ENCODE peak calls at places on chromosomes 11 and 22, in eight cellular contexts. One of them, this sample, is unnamed.

GRCh38 chr11:76162336-76163288 is 43.7 kb downstream of the WNT11 start:
- DNase-seq in heart left ventricle: no peak
- DNase-seq in fibroblast of lung: no peak
- DNase-seq in heart right ventricle: no peak
- DNase-seq in lower lobe of right lung: peak
- DNase-seq in stomach: no peak
- DNase-seq in RWPE1: no peak
- DNase-seq in prostate gland: no peak
- DNase-seq in this sample: no peak

GRCh38 chr22:46010951-46011626 is 34.1 kb upstream of the WNT7B start:
- DNase-seq in prostate gland: no peak
- DNase-seq in RWPE1: no peak
- DNase-seq in heart right ventricle: no peak
- DNase-seq in stomach: peak
- DNase-seq in fibroblast of lung: no peak
- DNase-seq in lower lobe of right lung: peak
- DNase-seq in heart left ventricle: peak
- DNase-seq in this sample: no peak

GRCh38 chr11:16043617-16044016 is 312.7 kb downstream of the SOX6 start:
- DNase-seq in heart left ventricle: no peak
- DNase-seq in prostate gland: no peak
- DNase-seq in fibroblast of lung: no peak
- DNase-seq in lower lobe of right lung: no peak
- DNase-seq in heart right ventricle: peak
- DNase-seq in stomach: no peak
- DNase-seq in RWPE1: no peak
- DNase-seq in this sample: no peak

GRCh38 chr11:130599073-130599654 is 150.7 kb downstream of the ADAMTS15 start:
- DNase-seq in heart left ventricle: peak
- DNase-seq in prostate gland: no peak
- DNase-seq in stomach: peak
- DNase-seq in fibroblast of lung: no peak
- DNase-seq in RWPE1: no peak
- DNase-seq in lower lobe of right lung: peak
- DNase-seq in heart right ventricle: peak
- DNase-seq in this sample: no peak

GRCh38 chr11:64854534-64855502 is 10.4 kb upstream of the CDC42BPG start:
- DNase-seq in lower lobe of right lung: peak
- DNase-seq in RWPE1: peak
- DNase-seq in stomach: peak
- DNase-seq in prostate gland: no peak
- DNase-seq in heart left ventricle: peak
- DNase-seq in fibroblast of lung: peak
- DNase-seq in heart right ventricle: peak
- DNase-seq in this sample: peak

GRCh38 chr22:18935889-18936529 is at the start of gene PRODH:
- DNase-seq in stomach: no peak
- DNase-seq in fibroblast of lung: no peak
- DNase-seq in lower lobe of right lung: no peak
- DNase-seq in RWPE1: no peak
- DNase-seq in heart left ventricle: no peak
- DNase-seq in heart right ventricle: no peak
- DNase-seq in prostate gland: no peak
- DNase-seq in this sample: no peak

GRCh38 chr11:19279455-19279854 is 38.7 kb upstream of the E2F8 start:
- DNase-seq in fibroblast of lung: no peak
- DNase-seq in RWPE1: no peak
- DNase-seq in prostate gland: no peak
- DNase-seq in stomach: no peak
- DNase-seq in lower lobe of right lung: no peak
- DNase-seq in heart left ventricle: no peak
- DNase-seq in heart right ventricle: no peak
- DNase-seq in this sample: no peak

GRCh38 chr22:28333106-28333505 is 346.5 kb downstream of the TTC28 start:
- DNase-seq in stomach: no peak
- DNase-seq in heart right ventricle: no peak
- DNase-seq in prostate gland: no peak
- DNase-seq in RWPE1: no peak
- DNase-seq in fibroblast of lung: no peak
- DNase-seq in heart left ventricle: no peak
- DNase-seq in lower lobe of right lung: no peak
- DNase-seq in this sample: no peak

GRCh38 chr11:31233425-31233824 is 136.1 kb downstream of the DCDC1 start:
- DNase-seq in prostate gland: no peak
- DNase-seq in fibroblast of lung: no peak
- DNase-seq in heart left ventricle: no peak
- DNase-seq in lower lobe of right lung: no peak
- DNase-seq in heart right ventricle: no peak
- DNase-seq in stomach: no peak
- DNase-seq in RWPE1: no peak
- DNase-seq in this sample: no peak

GRCh38 chr22:25111579-25112517 is 87.8 kb upstream of the CRYBB3 start:
- DNase-seq in heart left ventricle: peak
- DNase-seq in stomach: peak
- DNase-seq in fibroblast of lung: no peak
- DNase-seq in heart right ventricle: no peak
- DNase-seq in prostate gland: peak
- DNase-seq in lower lobe of right lung: peak
- DNase-seq in RWPE1: no peak
- DNase-seq in this sample: no peak

GRCh38 chr11:12746593-12747097 is 72.4 kb downstream of the TEAD1 start:
- DNase-seq in prostate gland: no peak
- DNase-seq in heart right ventricle: peak
- DNase-seq in fibroblast of lung: peak
- DNase-seq in lower lobe of right lung: peak
- DNase-seq in RWPE1: peak
- DNase-seq in heart left ventricle: peak
- DNase-seq in stomach: no peak
- DNase-seq in this sample: peak

GRCh38 chr22:24120029-24120428 is 61.3 kb upstream of the SUSD2 start:
- DNase-seq in RWPE1: no peak
- DNase-seq in heart right ventricle: peak
- DNase-seq in stomach: no peak
- DNase-seq in heart left ventricle: peak
- DNase-seq in lower lobe of right lung: peak
- DNase-seq in prostate gland: no peak
- DNase-seq in fibroblast of lung: no peak
- DNase-seq in this sample: no peak

GRCh38 chr11:130721736-130722135 is 194.5 kb downstream of the SNX19 start:
- DNase-seq in stomach: no peak
- DNase-seq in prostate gland: no peak
- DNase-seq in lower lobe of right lung: no peak
- DNase-seq in RWPE1: peak
- DNase-seq in fibroblast of lung: peak
- DNase-seq in heart right ventricle: no peak
- DNase-seq in heart left ventricle: no peak
- DNase-seq in this sample: peak

GRCh38 chr11:1830500-1831223 is 4.1 kb upstream of the SYT8 start:
- DNase-seq in prostate gland: peak
- DNase-seq in RWPE1: peak
- DNase-seq in fibroblast of lung: peak
- DNase-seq in stomach: peak
- DNase-seq in heart left ventricle: peak
- DNase-seq in lower lobe of right lung: peak
- DNase-seq in heart right ventricle: no peak
- DNase-seq in this sample: peak

GRCh38 chr11:14643697-14644395 is at the start of gene PDE3B:
- DNase-seq in RWPE1: peak
- DNase-seq in prostate gland: peak
- DNase-seq in stomach: peak
- DNase-seq in fibroblast of lung: peak
- DNase-seq in heart left ventricle: peak
- DNase-seq in heart right ventricle: peak
- DNase-seq in lower lobe of right lung: peak
- DNase-seq in this sample: no peak

GRCh38 chr11:2109541-2110019 is 29.6 kb downstream of the IGF2 start:
- DNase-seq in prostate gland: no peak
- DNase-seq in heart left ventricle: peak
- DNase-seq in stomach: no peak
- DNase-seq in heart right ventricle: peak
- DNase-seq in RWPE1: no peak
- DNase-seq in lower lobe of right lung: peak
- DNase-seq in fibroblast of lung: no peak
- DNase-seq in this sample: no peak

GRCh38 chr11:96023311-96023710 is 99.4 kb upstream of the MTMR2 start:
- DNase-seq in fibroblast of lung: no peak
- DNase-seq in RWPE1: no peak
- DNase-seq in heart right ventricle: no peak
- DNase-seq in lower lobe of right lung: no peak
- DNase-seq in prostate gland: no peak
- DNase-seq in stomach: no peak
- DNase-seq in heart left ventricle: no peak
- DNase-seq in this sample: no peak

GRCh38 chr11:17354070-17354924 is 2.7 kb downstream of the NCR3LG1 start:
- DNase-seq in stomach: peak
- DNase-seq in RWPE1: peak
- DNase-seq in fibroblast of lung: peak
- DNase-seq in lower lobe of right lung: no peak
- DNase-seq in prostate gland: peak
- DNase-seq in heart right ventricle: no peak
- DNase-seq in heart left ventricle: no peak
- DNase-seq in this sample: peak

GRCh38 chr11:46565248-46565835 is 28.5 kb downstream of the AMBRA1 start:
- DNase-seq in stomach: no peak
- DNase-seq in lower lobe of right lung: no peak
- DNase-seq in RWPE1: no peak
- DNase-seq in fibroblast of lung: no peak
- DNase-seq in heart left ventricle: no peak
- DNase-seq in prostate gland: no peak
- DNase-seq in heart right ventricle: no peak
- DNase-seq in this sample: no peak
- TF ChIP-seq CTCF in stomach: no peak
- TF ChIP-seq CTCF in lower lobe of right lung: no peak
- TF ChIP-seq CTCF in RWPE1: no peak
- TF ChIP-seq CTCF in fibroblast of lung: no peak
- TF ChIP-seq CTCF in heart left ventricle: no peak
- TF ChIP-seq CTCF in prostate gland: no peak
- TF ChIP-seq CTCF in heart right ventricle: no peak
- TF ChIP-seq CTCF in this sample: no peak

DNA sequence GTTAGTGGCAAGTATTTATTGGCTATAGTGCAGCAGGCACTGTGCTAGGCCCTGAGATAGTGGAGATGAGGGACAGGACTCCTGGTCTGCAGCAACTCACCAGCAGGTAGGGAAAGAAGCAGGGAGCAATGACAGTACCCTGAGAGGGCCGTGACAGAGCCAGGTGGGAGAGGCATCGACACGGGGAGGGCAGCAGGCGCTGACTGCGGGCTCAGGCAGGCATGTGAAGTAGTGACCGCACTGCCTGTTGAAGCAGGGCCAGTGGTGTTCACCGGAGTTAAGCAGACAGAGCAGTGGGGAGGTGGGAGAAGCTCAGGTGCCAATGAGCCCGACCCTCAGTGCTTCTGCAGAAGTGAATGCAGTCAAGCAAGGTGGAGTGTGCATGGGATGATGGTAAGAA is 43.7 kb upstream of the ADA2 start:
- DNase-seq in RWPE1: no peak
- DNase-seq in stomach: no peak
- DNase-seq in fibroblast of lung: no peak
- DNase-seq in lower lobe of right lung: no peak
- DNase-seq in heart right ventricle: no peak
- DNase-seq in prostate gland: no peak
- DNase-seq in heart left ventricle: no peak
- DNase-seq in this sample: no peak
- H3K27ac ChIP-seq in RWPE1: no peak
- H3K27ac ChIP-seq in stomach: no peak
- H3K27ac ChIP-seq in fibroblast of lung: no peak
- H3K27ac ChIP-seq in lower lobe of right lung: no peak
- H3K27ac ChIP-seq in heart right ventricle: no peak
- H3K27ac ChIP-seq in prostate gland: no peak
- H3K27ac ChIP-seq in heart left ventricle: no peak
- H3K27ac ChIP-seq in this sample: no peak

DNA sequence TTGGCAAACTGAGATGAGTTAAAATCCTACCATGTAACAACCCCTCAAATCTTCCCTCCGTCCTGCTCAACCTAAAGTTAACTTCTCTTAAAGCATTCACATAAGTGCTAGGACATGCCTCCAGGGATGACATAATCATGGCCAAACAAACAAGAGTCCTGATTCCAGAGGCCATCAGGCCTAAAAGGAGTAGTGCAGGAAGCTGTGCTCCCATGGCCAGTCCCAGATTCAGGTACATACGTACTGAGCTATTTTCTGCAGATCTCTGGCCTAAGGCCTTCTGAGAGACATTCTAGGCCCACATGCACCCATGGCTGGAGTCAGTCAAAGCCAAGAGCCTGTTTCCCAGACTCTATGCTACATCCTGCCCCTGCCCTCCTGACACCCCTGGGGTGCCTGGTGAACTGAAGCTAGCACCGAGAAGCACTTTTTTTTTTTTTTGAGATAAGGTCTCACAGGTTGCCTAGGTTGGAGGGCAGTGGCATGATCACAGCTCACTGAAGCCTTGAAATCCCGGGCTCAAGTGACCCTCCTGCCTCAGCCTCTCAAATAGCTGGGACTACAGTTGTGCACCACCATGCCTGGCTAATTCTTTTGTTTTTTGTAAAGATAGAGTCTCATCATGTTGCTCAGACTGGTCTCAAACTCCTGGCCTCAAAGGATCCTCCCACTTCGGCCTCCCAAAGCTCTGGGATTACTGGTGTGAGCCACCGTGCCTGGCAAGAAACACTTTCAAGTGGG is 586 bp downstream of the CD3D start:
- DNase-seq in prostate gland: no peak
- DNase-seq in lower lobe of right lung: no peak
- DNase-seq in stomach: no peak
- DNase-seq in heart left ventricle: no peak
- DNase-seq in heart right ventricle: no peak
- DNase-seq in RWPE1: no peak
- DNase-seq in fibroblast of lung: no peak
- DNase-seq in this sample: no peak
- TF ChIP-seq CTCF in prostate gland: no peak
- TF ChIP-seq CTCF in lower lobe of right lung: no peak
- TF ChIP-seq CTCF in stomach: no peak
- TF ChIP-seq CTCF in heart left ventricle: no peak
- TF ChIP-seq CTCF in heart right ventricle: no peak
- TF ChIP-seq CTCF in RWPE1: no peak
- TF ChIP-seq CTCF in fibroblast of lung: no peak
- TF ChIP-seq CTCF in this sample: no peak

GRCh38 chr11:134355136-134355535 is 23.3 kb downstream of the GLB1L2 start:
- DNase-seq in prostate gland: no peak
- DNase-seq in heart left ventricle: no peak
- DNase-seq in fibroblast of lung: no peak
- DNase-seq in RWPE1: no peak
- DNase-seq in stomach: no peak
- DNase-seq in lower lobe of right lung: no peak
- DNase-seq in heart right ventricle: no peak
- DNase-seq in this sample: no peak
- H3K27ac ChIP-seq in prostate gland: peak
- H3K27ac ChIP-seq in heart left ventricle: peak
- H3K27ac ChIP-seq in fibroblast of lung: no peak
- H3K27ac ChIP-seq in RWPE1: no peak
- H3K27ac ChIP-seq in stomach: no peak
- H3K27ac ChIP-seq in lower lobe of right lung: no peak
- H3K27ac ChIP-seq in heart right ventricle: no peak
- H3K27ac ChIP-seq in this sample: no peak

GRCh38 chr11:35389897-35390462 is 29.4 kb downstream of the SLC1A2 start:
- DNase-seq in fibroblast of lung: no peak
- DNase-seq in stomach: no peak
- DNase-seq in prostate gland: peak
- DNase-seq in lower lobe of right lung: no peak
- DNase-seq in RWPE1: no peak
- DNase-seq in heart left ventricle: no peak
- DNase-seq in heart right ventricle: no peak
- DNase-seq in this sample: no peak
- TF ChIP-seq CTCF in fibroblast of lung: no peak
- TF ChIP-seq CTCF in stomach: no peak
- TF ChIP-seq CTCF in prostate gland: no peak
- TF ChIP-seq CTCF in lower lobe of right lung: no peak
- TF ChIP-seq CTCF in RWPE1: no peak
- TF ChIP-seq CTCF in heart left ventricle: no peak
- TF ChIP-seq CTCF in heart right ventricle: no peak
- TF ChIP-seq CTCF in this sample: no peak